ENCODE peak calls at places on chromosomes 5 and 9, in six cellular contexts. R is ELF-1; Q is amygdala; A is cardiac muscle cell; Z is activated naive CD4-positive, alpha-beta T cell treated with anti-CD3 and anti-CD28 coated beads for 36 hours; Y is aorta. N is an unnamed sample.

GRCh38 chr5:146825033-146825432 is 53.5 kb downstream of the PPP2R2B start:
- DNase-seq in Y (peak), R (peak), A (peak), Q (peak), Z (peak), N (no peak)

GRCh38 chr5:76735762-76736545 is 20.0 kb downstream of the F2R start:
- DNase-seq in Z (no peak), Q (no peak), R (no peak), Y (no peak), A (no peak), N (no peak)

GRCh38 chr5:108148715-108149139 is 233.2 kb downstream of the FBXL17 start:
- DNase-seq in A (peak), Z (no peak), Q (no peak), Y (no peak), R (no peak), N (no peak)

GRCh38 chr5:148090780-148091221 is 27.0 kb downstream of the SPINK5 start:
- DNase-seq in A (peak), Z (no peak), Y (no peak), Q (no peak), R (peak), N (no peak)

GRCh38 chr5:138391859-138392386 is 39.4 kb downstream of the KDM3B start:
- DNase-seq in Y (no peak), A (no peak), R (no peak), Z (no peak), Q (peak), N (no peak)

GRCh38 chr9:86275962-86276361 is 6.4 kb downstream of the ISCA1 start:
- DNase-seq in Z (no peak), R (no peak), A (no peak), Q (no peak), Y (no peak), N (no peak)

GRCh38 chr5:122126177-122126701 is 3.1 kb upstream of the ZNF474 start:
- DNase-seq in A (peak), Z (no peak), Q (no peak), Y (no peak), R (peak), N (no peak)

GRCh38 chr5:143208781-143209510 is 194.5 kb downstream of the NR3C1 start:
- DNase-seq in Q (no peak), A (no peak), R (no peak), Y (no peak), Z (no peak), N (no peak)

GRCh38 chr9:127825319-127826051 is 22.8 kb downstream of the FPGS start:
- DNase-seq in R (peak), Y (no peak), A (no peak), Z (no peak), Q (peak), N (no peak)

GRCh38 chr9:126304946-126305370 is 21.7 kb upstream of the MVB12B start:
- DNase-seq in Y (no peak), R (no peak), A (peak), Q (no peak), Z (no peak), N (no peak)

GRCh38 chr9:119639287-119639955 is 270.2 kb upstream of the BRINP1 start:
- DNase-seq in Z (no peak), Y (no peak), R (no peak), A (no peak), Q (no peak), N (no peak)

GRCh38 chr9:7211657-7212056 is 453.9 kb downstream of the KDM4C start:
- DNase-seq in Y (no peak), Z (no peak), R (no peak), A (no peak), Q (no peak), N (no peak)

GRCh38 chr9:29796291-29796952 is 2223.1 kb upstream of the C9orf72 start:
- DNase-seq in Z (no peak), Q (no peak), A (no peak), R (no peak), Y (no peak), N (no peak)

GRCh38 chr9:109759584-109759983 is 20.4 kb upstream of the PALM2AKAP2 start:
- DNase-seq in Y (no peak), Z (no peak), A (no peak), R (no peak), Q (no peak), N (no peak)

GRCh38 chr5:54091416-54092130 is 218.8 kb downstream of the ARL15 start:
- DNase-seq in A (no peak), R (no peak), Z (no peak), Y (no peak), Q (peak), N (peak)

GRCh38 chr9:94945191-94946144 is 219.0 kb downstream of the AOPEP start:
- DNase-seq in Q (peak), R (no peak), Z (no peak), Y (peak), A (peak), N (no peak)

GRCh38 chr9:131323629-131324028 is 34.1 kb downstream of the PLPP7 start:
- DNase-seq in Q (no peak), Y (peak), R (no peak), Z (no peak), A (no peak), N (no peak)

GRCh38 chr5:9302228-9302627 is 243.6 kb downstream of the SEMA5A start:
- DNase-seq in Y (no peak), R (no peak), A (no peak), Z (no peak), Q (no peak), N (no peak)

GRCh38 chr5:41087461-41087860 is 16.3 kb upstream of the MROH2B start:
- DNase-seq in Z (no peak), A (peak), Q (no peak), Y (no peak), R (no peak), N (no peak)

GRCh38 chr5:149406979-149407306 is 27.9 kb upstream of the IL17B start:
- DNase-seq in Z (no peak), R (no peak), Y (no peak), A (no peak), Q (no peak), N (no peak)

GRCh38 chr9:83220737-83221136 is 157.8 kb upstream of the RASEF start:
- DNase-seq in R (no peak), Y (no peak), Z (no peak), A (peak), Q (no peak), N (no peak)

GRCh38 chr9:107740088-107740980 is 250.8 kb upstream of the KLF4 start:
- DNase-seq in Q (no peak), Y (peak), R (no peak), A (peak), Z (no peak), N (no peak)

GRCh38 chr5:108681079-108681921 is 66.4 kb upstream of the FER start:
- DNase-seq in A (peak), Y (no peak), Z (peak), R (peak), Q (peak), N (no peak)

GRCh38 chr9:98406469-98406868 is 151.0 kb upstream of the TBC1D2 start:
- DNase-seq in Y (no peak), A (no peak), R (no peak), Z (no peak), Q (no peak), N (no peak)

GRCh38 chr5:31377284-31377946 is 154.5 kb downstream of the DROSHA start:
- DNase-seq in R (no peak), A (no peak), Y (no peak), Z (no peak), Q (no peak), N (no peak)